ENCODE peak calls at places on chromosome 21, in six cellular contexts. Q is cardiac fibroblast; E is RWPE1; J is stomach; W is neural crest cell; T is stimulated activated CD8-positive, alpha-beta memory T cell treated with anti-CD3 and anti-CD28 coated beads, Interleukin-15, amount 100 ng/mL, for 24 hours. X is an unnamed sample.

GRCh38 chr21:41932576-41933258 is 21.1 kb downstream of the C2CD2 start:
- DNase-seq in T (no peak), W (no peak), E (no peak), Q (peak), J (no peak), X (no peak)

GRCh38 chr21:35136586-35137254 is 87.6 kb upstream of the RUNX1 start:
- DNase-seq in E (peak), J (peak), W (no peak), T (no peak), Q (peak), X (no peak)

GRCh38 chr21:37145635-37146111 is 72.6 kb downstream of the TTC3 start:
- DNase-seq in Q (peak), W (no peak), T (no peak), E (peak), J (no peak), X (no peak)

GRCh38 chr21:38839683-38840286 is 34.1 kb downstream of the ETS2 start:
- DNase-seq in Q (peak), W (no peak), T (no peak), J (no peak), E (peak), X (peak)

GRCh38 chr21:38766987-38767722 is 38.6 kb upstream of the ETS2 start:
- DNase-seq in E (peak), Q (no peak), T (peak), J (peak), W (no peak), X (no peak)

GRCh38 chr21:34912022-34912933 is 136.8 kb downstream of the RUNX1 start:
- DNase-seq in T (no peak), Q (no peak), W (no peak), E (no peak), J (no peak), X (no peak)

GRCh38 chr21:25421327-25422028 is 185.8 kb downstream of the MRPL39 start:
- DNase-seq in Q (peak), T (no peak), E (no peak), W (no peak), J (peak), X (peak)

GRCh38 chr21:36471254-36471723 is 8.6 kb downstream of the CLDN14 start:
- DNase-seq in W (no peak), T (no peak), J (no peak), Q (peak), E (peak), X (no peak)

GRCh38 chr21:25626752-25627151 is 12.3 kb upstream of the JAM2 start:
- DNase-seq in Q (no peak), T (no peak), E (no peak), W (no peak), J (no peak), X (no peak)

GRCh38 chr21:37642493-37642892 is 273.8 kb downstream of the KCNJ6 start:
- DNase-seq in Q (no peak), E (no peak), T (no peak), J (no peak), W (no peak), X (no peak)

GRCh38 chr21:40254540-40255455 is 387.6 kb downstream of the PCP4 start:
- DNase-seq in Q (no peak), J (no peak), E (peak), T (no peak), W (no peak), X (no peak)

GRCh38 chr21:41956926-41957729 is 3.3 kb upstream of the C2CD2 start:
- DNase-seq in W (no peak), E (peak), J (no peak), T (no peak), Q (peak), X (peak)

GRCh38 chr21:33069994-33070811 is at the start of gene OLIG1:
- DNase-seq in J (peak), Q (peak), W (peak), T (no peak), E (peak), X (no peak)

GRCh38 chr21:29376556-29376955 is 77.8 kb downstream of the BACH1 start:
- DNase-seq in E (no peak), T (no peak), J (peak), Q (peak), W (peak), X (no peak)

GRCh38 chr21:39908265-39908923 is 41.2 kb downstream of the PCP4 start:
- DNase-seq in Q (no peak), W (no peak), E (no peak), J (no peak), T (no peak), X (no peak)

GRCh38 chr21:36186506-36187399 is 30.1 kb downstream of the DOP1B start:
- DNase-seq in E (no peak), Q (no peak), W (no peak), J (no peak), T (no peak), X (no peak)

GRCh38 chr21:35509004-35509704 is 460.1 kb upstream of the RUNX1 start:
- DNase-seq in W (no peak), E (no peak), T (no peak), J (no peak), Q (no peak), X (no peak)

GRCh38 chr21:41772351-41773080 is 5.7 kb upstream of the RIPK4 start:
- DNase-seq in W (no peak), J (no peak), Q (no peak), T (no peak), E (no peak), X (no peak)

GRCh38 chr21:34086887-34087306 is 13.5 kb downstream of the MRPS6 start:
- DNase-seq in W (no peak), E (no peak), T (no peak), J (no peak), Q (no peak), X (no peak)

GRCh38 chr21:44517175-44517899 is 22.7 kb downstream of the KRTAP10-1 start:
- DNase-seq in Q (peak), E (peak), W (no peak), T (no peak), J (peak), X (no peak)

GRCh38 chr21:45542667-45543370 is 579 bp upstream of the SLC19A1 start:
- DNase-seq in W (no peak), Q (no peak), T (no peak), J (peak), E (peak), X (no peak)

GRCh38 chr21:43728467-43729390 is 9.8 kb downstream of the PDXK start:
- DNase-seq in T (peak), J (peak), Q (peak), W (peak), E (peak), X (peak)

GRCh38 chr21:42276526-42277154 is 38.6 kb downstream of the TFF3 start:
- DNase-seq in E (no peak), W (no peak), T (no peak), Q (no peak), J (no peak), X (no peak)

GRCh38 chr21:45288441-45288841 is 746 bp upstream of the POFUT2 start:
- DNase-seq in E (no peak), J (peak), Q (no peak), W (no peak), T (no peak), X (no peak)

X was measured in GM04504.